ENCODE peak calls at places on chromosome 12, in nine cellular contexts. One of them, this sample, is unnamed.

GRCh38 chr12:127075981-127076380 is 1191.0 kb upstream of the TMEM132C start:
- DNase-seq in sciatic nerve: no peak
- DNase-seq in activated T-helper 1 cell treated with anti-CD3 and anti-CD28 coated beads, Interleukin-2, amount 50 U/mL, for 16 hours: no peak
- DNase-seq in lung: no peak
- DNase-seq in CD8-positive, alpha-beta T cell: no peak
- DNase-seq in naive thymus-derived CD8-positive, alpha-beta T cell: no peak
- DNase-seq in NCI-H2171 treated with DMSO at 0.1 percent for 48 hours: no peak
- DNase-seq in ELF-1: no peak
- DNase-seq in NCI-H69: no peak
- DNase-seq in this sample: peak; percentile 7

GRCh38 chr12:68290126-68290525 is 36.7 kb upstream of the IL22 start:
- DNase-seq in ELF-1: no peak
- DNase-seq in naive thymus-derived CD8-positive, alpha-beta T cell: no peak
- DNase-seq in NCI-H2171 treated with DMSO at 0.1 percent for 48 hours: no peak
- DNase-seq in CD8-positive, alpha-beta T cell: no peak
- DNase-seq in activated T-helper 1 cell treated with anti-CD3 and anti-CD28 coated beads, Interleukin-2, amount 50 U/mL, for 16 hours: peak; percentile 9
- DNase-seq in lung: no peak
- DNase-seq in NCI-H69: no peak
- DNase-seq in sciatic nerve: no peak
- DNase-seq in this sample: no peak

GRCh38 chr12:6952121-6952859 is 1.1 kb downstream of the PTPN6 start:
- DNase-seq in lung: no peak
- DNase-seq in CD8-positive, alpha-beta T cell: no peak
- DNase-seq in activated T-helper 1 cell treated with anti-CD3 and anti-CD28 coated beads, Interleukin-2, amount 50 U/mL, for 16 hours: no peak
- DNase-seq in sciatic nerve: peak; percentile 59
- DNase-seq in NCI-H2171 treated with DMSO at 0.1 percent for 48 hours: no peak
- DNase-seq in NCI-H69: no peak
- DNase-seq in naive thymus-derived CD8-positive, alpha-beta T cell: no peak
- DNase-seq in ELF-1: no peak
- DNase-seq in this sample: no peak

GRCh38 chr12:24921251-24922038 is 27.5 kb downstream of the BCAT1 start:
- DNase-seq in sciatic nerve: no peak
- DNase-seq in CD8-positive, alpha-beta T cell: no peak
- DNase-seq in activated T-helper 1 cell treated with anti-CD3 and anti-CD28 coated beads, Interleukin-2, amount 50 U/mL, for 16 hours: no peak
- DNase-seq in NCI-H2171 treated with DMSO at 0.1 percent for 48 hours: no peak
- DNase-seq in naive thymus-derived CD8-positive, alpha-beta T cell: no peak
- DNase-seq in NCI-H69: peak; percentile 8
- DNase-seq in ELF-1: no peak
- DNase-seq in lung: no peak
- DNase-seq in this sample: peak; percentile 53

GRCh38 chr12:109098142-109098652 is 800 bp downstream of the UNG start:
- DNase-seq in sciatic nerve: no peak
- DNase-seq in NCI-H69: no peak
- DNase-seq in activated T-helper 1 cell treated with anti-CD3 and anti-CD28 coated beads, Interleukin-2, amount 50 U/mL, for 16 hours: no peak
- DNase-seq in ELF-1: no peak
- DNase-seq in NCI-H2171 treated with DMSO at 0.1 percent for 48 hours: no peak
- DNase-seq in naive thymus-derived CD8-positive, alpha-beta T cell: peak; percentile 11
- DNase-seq in lung: peak; percentile 61
- DNase-seq in CD8-positive, alpha-beta T cell: no peak
- DNase-seq in this sample: peak; percentile 41

GRCh38 chr12:113684053-113684907 is 212.6 kb upstream of the LHX5 start:
- DNase-seq in CD8-positive, alpha-beta T cell: no peak
- DNase-seq in ELF-1: no peak
- DNase-seq in activated T-helper 1 cell treated with anti-CD3 and anti-CD28 coated beads, Interleukin-2, amount 50 U/mL, for 16 hours: no peak
- DNase-seq in sciatic nerve: no peak
- DNase-seq in NCI-H2171 treated with DMSO at 0.1 percent for 48 hours: peak; percentile 93
- DNase-seq in NCI-H69: peak; percentile 97
- DNase-seq in lung: no peak
- DNase-seq in naive thymus-derived CD8-positive, alpha-beta T cell: no peak
- DNase-seq in this sample: no peak

GRCh38 chr12:32051511-32052299 is 54.9 kb upstream of the BICD1 start:
- DNase-seq in NCI-H69: peak; percentile 85
- DNase-seq in CD8-positive, alpha-beta T cell: no peak
- DNase-seq in lung: no peak
- DNase-seq in ELF-1: peak; percentile 65
- DNase-seq in activated T-helper 1 cell treated with anti-CD3 and anti-CD28 coated beads, Interleukin-2, amount 50 U/mL, for 16 hours: no peak
- DNase-seq in NCI-H2171 treated with DMSO at 0.1 percent for 48 hours: no peak
- DNase-seq in naive thymus-derived CD8-positive, alpha-beta T cell: no peak
- DNase-seq in sciatic nerve: no peak
- DNase-seq in this sample: peak; percentile 97

GRCh38 chr12:123085730-123086487 is 65.0 kb downstream of the PITPNM2 start:
- DNase-seq in NCI-H69: peak; percentile 90
- DNase-seq in NCI-H2171 treated with DMSO at 0.1 percent for 48 hours: peak; percentile 32
- DNase-seq in CD8-positive, alpha-beta T cell: no peak
- DNase-seq in sciatic nerve: no peak
- DNase-seq in ELF-1: no peak
- DNase-seq in naive thymus-derived CD8-positive, alpha-beta T cell: no peak
- DNase-seq in activated T-helper 1 cell treated with anti-CD3 and anti-CD28 coated beads, Interleukin-2, amount 50 U/mL, for 16 hours: no peak
- DNase-seq in lung: no peak
- DNase-seq in this sample: peak; percentile 91

This sample was measured in bronchial epithelial cell.